ENCODE peak calls at places on chromosome 19, in five cellular contexts. T is CD8-positive, alpha-beta T cell; E is brain microvascular endothelial cell; J is GM06990; B is sigmoid colon. C is an unnamed sample.

GRCh38 chr19:6064016-6064702 is 46.1 kb downstream of the RFX2 start:
- DNase-seq in J (no peak), E (no peak), T (no peak), B (no peak), C (no peak)

GRCh38 chr19:36489920-36490415 is 607 bp upstream of the ZNF566 start:
- DNase-seq in E (peak), T (no peak), J (no peak), B (no peak), C (peak)

GRCh38 chr19:39542198-39542597 is 2.2 kb upstream of the EID2 start:
- DNase-seq in B (no peak), T (no peak), J (no peak), E (no peak), C (no peak)

GRCh38 chr19:10083911-10084310 is 2.2 kb upstream of the SHFL start:
- DNase-seq in B (no peak), J (no peak), E (no peak), T (no peak), C (no peak)

GRCh38 chr19:18500376-18500775 is 21.5 kb downstream of the ELL start:
- DNase-seq in T (no peak), B (no peak), J (no peak), E (no peak), C (no peak)

GRCh38 chr19:56109216-56109615 is 11.9 kb downstream of the ZNF787 start:
- DNase-seq in T (no peak), J (no peak), E (no peak), B (no peak), C (no peak)

GRCh38 chr19:30482956-30483355 is 110.8 kb downstream of the ZNF536 start:
- DNase-seq in T (no peak), B (no peak), J (no peak), E (no peak), C (no peak)

GRCh38 chr19:30556230-30556711 is 184.1 kb downstream of the ZNF536 start:
- DNase-seq in B (no peak), T (no peak), E (no peak), J (no peak), C (no peak)

GRCh38 chr19:56608274-56608964 is 13.3 kb downstream of the ZNF71 start:
- DNase-seq in T (no peak), E (no peak), B (no peak), J (no peak), C (no peak)

GRCh38 chr19:28731577-28731976 is 481.4 kb downstream of the UQCRFS1 start:
- DNase-seq in T (no peak), E (no peak), B (no peak), J (no peak), C (no peak)

GRCh38 chr19:862529-863304 is 3.3 kb downstream of the CFD start:
- DNase-seq in E (peak), B (no peak), J (peak), T (peak), C (peak)

GRCh38 chr19:58579473-58580142 is 6.5 kb upstream of the MZF1 start:
- DNase-seq in E (no peak), B (no peak), T (no peak), J (no peak), C (no peak)

GRCh38 chr19:33196446-33197193 is 2.5 kb downstream of the LRP3 start:
- DNase-seq in J (no peak), T (no peak), E (no peak), B (no peak), C (no peak)

GRCh38 chr19:38381138-38381537 is 6.7 kb downstream of the GGN start:
- DNase-seq in B (no peak), E (no peak), T (no peak), J (no peak), C (no peak)

GRCh38 chr19:36687214-36688056 is at the start of gene ZNF567:
- DNase-seq in T (peak), J (peak), B (peak), E (peak), C (peak)

GRCh38 chr19:4583961-4584669 is 24.6 kb upstream of the SEMA6B start:
- DNase-seq in J (peak), E (no peak), T (no peak), B (no peak), C (peak)

GRCh38 chr19:10805075-10805757 is 30.8 kb downstream of the TMED1 start:
- DNase-seq in E (no peak), B (no peak), T (no peak), J (no peak), C (no peak)

GRCh38 chr19:8109890-8110662 is 39.3 kb downstream of the FBN3 start:
- DNase-seq in T (no peak), J (no peak), E (no peak), B (no peak), C (no peak)

GRCh38 chr19:28785961-28786360 is 427.0 kb downstream of the UQCRFS1 start:
- DNase-seq in T (no peak), E (no peak), J (no peak), B (no peak), C (no peak)

GRCh38 chr19:9839415-9839814 is 4.3 kb downstream of the PIN1 start:
- DNase-seq in E (no peak), J (no peak), B (no peak), T (no peak), C (no peak)

GRCh38 chr19:39263912-39264305 is 4.3 kb upstream of the IFNL2 start:
- DNase-seq in E (no peak), T (no peak), B (no peak), J (no peak), C (no peak)

GRCh38 chr19:20039203-20039723 is at the start of gene ZNF682:
- DNase-seq in B (peak), T (peak), J (peak), E (peak), C (peak)

GRCh38 chr19:741506-742131 is 9.3 kb upstream of the MISP start:
- DNase-seq in E (no peak), T (no peak), B (peak), J (no peak), C (no peak)

GRCh38 chr19:55071913-55072312 is 3.8 kb upstream of the EPS8L1 start:
- DNase-seq in B (no peak), T (no peak), E (no peak), J (no peak), C (no peak)

GRCh38 chr19:36006955-36007354 is 1.7 kb downstream of the SYNE4 start:
- DNase-seq in E (no peak), J (no peak), B (no peak), T (no peak), C (no peak)

DNA sequence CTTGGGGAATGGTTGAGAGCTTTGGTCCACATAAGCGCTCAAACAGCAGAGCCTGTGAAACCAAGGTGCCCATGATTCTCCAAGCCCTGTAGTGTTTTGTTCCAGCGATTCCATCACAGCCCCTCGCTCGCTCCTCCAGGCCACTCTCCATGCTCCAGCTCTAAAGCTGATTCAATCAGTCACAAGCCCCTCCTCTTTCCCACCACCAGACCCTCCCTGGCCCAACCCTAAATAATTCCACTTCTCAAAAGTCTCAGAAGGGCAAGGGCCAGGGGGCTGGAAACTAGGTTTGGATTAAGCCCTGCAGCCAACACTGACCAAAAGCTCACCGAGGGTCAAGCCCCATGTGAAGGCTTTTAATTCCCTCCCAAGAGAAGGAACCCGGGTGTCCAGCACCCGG is 1.5 kb downstream of the ZNF296 start:
- DNase-seq in E (no peak), B (no peak), T (no peak), J (no peak), C (no peak)
- H3K4me3 ChIP-seq in E (no peak), B (peak), T (no peak), J (peak), C (no peak)

GRCh38 chr19:2040647-2041435 is 10.2 kb downstream of the MKNK2 start:
- DNase-seq in B (peak), J (peak), E (no peak), T (no peak), C (no peak)

GRCh38 chr19:2038284-2039081 is 12.6 kb downstream of the MKNK2 start:
- DNase-seq in J (peak), B (peak), E (no peak), T (no peak), C (no peak)

GRCh38 chr19:2039959-2040646 is 10.9 kb downstream of the MKNK2 start:
- DNase-seq in J (no peak), T (no peak), B (peak), E (no peak), C (no peak)

GRCh38 chr19:2037676-2038255 is 13.3 kb downstream of the MKNK2 start:
- DNase-seq in J (no peak), T (no peak), B (peak), E (no peak), C (no peak)

DNA sequence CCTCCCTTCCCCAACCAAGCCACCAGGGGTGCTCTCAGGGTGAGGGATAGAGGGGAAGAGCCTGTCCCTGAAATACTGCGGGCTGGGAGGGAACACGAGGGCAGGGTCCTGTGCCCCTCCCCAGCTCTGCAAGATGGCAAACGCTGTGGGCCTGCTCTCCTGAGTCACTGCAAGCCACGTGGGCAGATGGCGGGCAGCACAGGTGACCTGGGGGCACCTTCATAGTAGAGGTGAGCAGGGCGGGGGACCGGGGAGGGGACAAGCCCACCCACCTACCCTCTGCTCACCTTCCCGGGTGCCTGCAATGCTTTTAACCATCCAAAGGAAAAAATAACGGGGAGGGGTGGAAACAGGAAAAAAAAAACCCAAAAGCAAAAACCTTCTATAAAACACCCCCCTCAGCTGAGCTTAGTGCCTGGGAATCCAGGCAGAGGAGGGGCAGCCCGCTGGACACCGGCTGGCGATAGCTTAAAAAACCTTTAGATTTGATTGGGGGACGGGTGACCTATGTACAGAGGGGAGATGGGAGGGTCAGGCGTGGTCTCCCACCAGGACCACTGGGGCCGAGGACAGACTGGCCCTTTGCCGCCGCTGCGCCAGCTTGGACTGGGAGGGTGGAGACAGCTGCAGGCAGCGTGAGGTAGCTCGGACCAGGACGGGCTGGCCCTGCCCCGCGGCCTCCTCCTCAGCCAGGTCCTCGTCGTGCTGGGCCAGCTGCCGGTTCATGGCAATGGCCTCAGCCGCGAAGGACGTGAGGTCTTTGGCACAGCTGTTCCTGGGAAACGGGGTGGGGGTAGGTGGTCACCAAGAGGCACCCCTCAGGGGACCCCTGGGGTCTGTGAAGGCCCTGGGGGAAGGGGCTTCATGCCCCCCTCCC is 11.7 kb downstream of the MKNK2 start:
- DNase-seq in J (peak), E (no peak), B (peak), T (no peak), C (peak)
- TF ChIP-seq CTCF in J (no peak), E (no peak), B (no peak), T (no peak), C (no peak)

GRCh38 chr19:17406039-17406886 is 833 bp upstream of the BST2 start:
- DNase-seq in J (no peak), E (peak), T (no peak), B (no peak), C (no peak)
- H3K4me3 ChIP-seq in J (peak), E (no peak), T (peak), B (peak), C (no peak)

GRCh38 chr19:16382775-16383543 is 58.3 kb downstream of the KLF2 start:
- DNase-seq in J (peak), T (peak), B (peak), E (peak), C (peak)

GRCh38 chr19:16385296-16385695 is 60.7 kb downstream of the KLF2 start:
- DNase-seq in B (peak), J (no peak), E (no peak), T (no peak), C (no peak)

GRCh38 chr19:16384688-16385087 is 60.1 kb downstream of the KLF2 start:
- DNase-seq in B (peak), E (no peak), J (no peak), T (no peak), C (no peak)

GRCh38 chr19:16381756-16382401 is 57.3 kb downstream of the KLF2 start:
- DNase-seq in E (peak), J (no peak), T (no peak), B (peak), C (no peak)

DNA sequence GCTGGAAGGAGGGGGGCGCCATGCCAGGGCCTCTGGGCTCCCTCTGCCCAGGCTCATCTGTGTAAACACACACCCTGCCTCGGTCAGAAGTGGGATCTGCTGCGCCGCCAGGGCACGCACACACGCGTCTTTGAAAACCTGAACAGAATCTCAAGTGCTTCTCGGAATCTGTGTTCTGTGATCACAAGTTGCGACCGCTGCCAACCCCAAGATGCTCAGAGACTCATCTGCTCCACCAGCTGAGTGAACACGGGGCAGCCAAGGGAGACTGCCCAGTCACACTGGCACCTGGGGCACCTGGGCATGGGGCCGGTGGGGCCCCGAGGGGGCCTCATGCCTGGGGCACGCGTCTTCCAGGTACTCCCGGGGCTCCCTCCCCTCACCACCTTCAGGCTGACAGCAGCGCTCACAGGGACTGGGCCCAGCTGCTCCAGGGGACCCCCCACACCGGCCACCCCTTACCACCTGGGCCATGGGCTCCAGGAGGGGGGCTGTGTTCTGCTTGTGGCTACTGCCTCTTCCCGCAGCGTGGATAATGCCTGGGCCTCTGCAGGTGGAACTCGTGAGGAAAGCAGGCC is 59.0 kb downstream of the KLF2 start:
- DNase-seq in B (peak), T (no peak), E (no peak), J (no peak), C (no peak)
- TF ChIP-seq CTCF in B (no peak), T (no peak), E (no peak), J (no peak), C (no peak)

DNA sequence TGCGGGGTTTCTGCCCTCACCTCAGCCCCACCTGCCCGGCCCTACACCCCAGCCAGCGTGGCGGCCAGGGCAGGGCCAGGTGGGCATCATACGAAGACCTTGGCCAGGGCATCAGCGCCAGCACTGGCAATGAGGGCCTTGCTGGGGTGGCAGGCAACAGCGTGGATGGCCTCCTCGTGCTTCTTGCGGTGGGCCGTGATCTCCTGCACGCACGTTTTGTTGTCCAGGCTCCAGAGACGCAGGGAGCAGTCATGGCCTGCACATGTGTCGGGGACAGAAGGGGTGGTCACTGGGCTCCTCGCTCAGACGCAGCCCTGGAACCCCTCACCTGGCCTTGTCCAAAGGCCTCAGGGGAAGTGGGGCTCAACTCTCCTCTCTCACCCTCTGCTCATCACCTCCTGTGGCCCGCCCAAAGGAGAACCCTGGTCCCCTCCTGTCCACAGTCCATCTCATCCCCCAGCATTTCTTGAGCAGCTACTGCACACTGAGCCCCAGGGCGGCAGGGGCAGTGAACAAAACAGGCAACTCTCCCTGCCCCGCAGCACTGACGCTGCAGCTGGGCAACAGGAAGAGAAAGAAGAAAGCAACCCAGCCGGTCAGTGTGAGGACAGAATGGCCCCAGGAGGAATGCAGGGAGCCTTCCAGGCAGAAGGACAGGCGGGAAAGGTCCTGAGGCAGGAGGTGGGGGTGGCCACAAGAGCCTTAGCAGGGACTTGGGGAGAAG is 3.8 kb upstream of the PRKD2 start:
- DNase-seq in B (peak), J (no peak), E (no peak), T (no peak), C (no peak)
- H3K4me3 ChIP-seq in B (no peak), J (no peak), E (no peak), T (no peak), C (no peak)

GRCh38 chr19:34888091-34888490 is 38.6 kb upstream of the ZNF30 start:
- DNase-seq in E (no peak), B (no peak), J (no peak), T (no peak), C (no peak)
- TF ChIP-seq CTCF in E (no peak), B (no peak), J (no peak), T (no peak), C (peak)

GRCh38 chr19:50333737-50334617 is 4.8 kb upstream of the KCNC3 start:
- DNase-seq in T (peak), B (peak), J (peak), E (no peak), C (peak)

GRCh38 chr19:50333235-50333736 is 4.1 kb upstream of the KCNC3 start:
- DNase-seq in E (peak), T (peak), B (peak), J (peak), C (peak)

GRCh38 chr19:50332014-50332263 is 2.8 kb upstream of the KCNC3 start:
- DNase-seq in T (no peak), B (no peak), E (no peak), J (no peak), C (no peak)

GRCh38 chr19:50331187-50332013 is 2.2 kb upstream of the KCNC3 start:
- DNase-seq in J (peak), E (no peak), T (no peak), B (no peak), C (no peak)

DNA sequence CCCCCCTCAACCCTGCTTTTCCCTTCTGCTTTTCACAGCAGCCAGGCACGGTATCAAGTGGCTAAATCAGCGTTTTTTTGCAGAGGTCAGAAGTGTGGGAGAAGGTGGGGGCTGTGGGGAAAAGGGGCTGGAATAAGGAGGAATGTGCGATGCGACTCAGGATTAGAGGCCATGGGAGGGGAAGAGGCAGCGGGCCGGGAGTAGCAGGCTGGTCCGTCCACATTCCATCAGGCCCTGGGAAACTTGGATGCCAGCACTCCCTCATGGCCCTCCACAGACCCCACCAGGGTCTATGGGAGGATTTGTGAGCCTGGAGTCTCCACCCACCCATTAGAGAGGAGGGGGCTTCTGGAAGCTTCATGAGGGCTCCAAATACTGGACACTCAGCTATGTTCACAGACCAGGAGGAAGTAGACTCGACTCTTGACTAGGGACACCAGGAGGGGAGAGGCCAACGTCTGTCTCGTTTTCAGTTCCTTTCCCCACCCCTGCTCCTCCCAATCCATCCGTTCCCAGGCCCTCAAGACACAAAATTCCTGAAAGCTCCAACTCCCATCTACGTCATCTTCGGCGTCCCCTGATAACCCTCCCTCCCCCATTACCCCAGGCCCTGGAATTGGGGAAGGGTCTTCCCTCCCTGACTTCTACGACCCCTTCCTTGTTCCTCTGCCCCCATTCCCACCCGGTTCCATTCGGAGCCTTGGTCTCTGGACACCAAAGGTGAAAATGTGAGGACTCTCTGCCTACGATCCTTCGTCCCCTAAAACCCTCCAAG is 3.3 kb upstream of the KCNC3 start:
- DNase-seq in B (no peak), J (no peak), E (no peak), T (no peak), C (no peak)
- H3K4me3 ChIP-seq in B (peak), J (peak), E (no peak), T (no peak), C (no peak)

DNA sequence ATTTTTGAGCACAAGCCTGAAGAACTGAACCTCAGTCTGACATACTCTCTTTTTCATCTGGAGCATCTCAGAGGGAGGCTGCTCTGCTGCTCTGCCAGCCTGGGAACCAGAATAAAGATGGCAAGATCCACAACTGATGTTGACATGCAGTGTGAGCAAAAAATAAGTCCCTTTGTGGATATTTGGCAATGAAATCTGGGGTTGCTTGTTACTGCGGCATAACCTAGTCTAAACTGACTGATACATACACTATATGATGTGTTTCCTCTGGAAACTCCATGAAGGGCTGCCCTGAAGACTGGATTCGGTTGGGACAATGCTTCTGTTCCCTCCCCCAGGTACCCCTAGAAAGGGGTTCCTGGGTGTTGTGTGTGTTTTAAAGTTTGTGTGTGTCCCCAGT is 106.7 kb downstream of the IER2 start:
- DNase-seq in T (no peak), B (no peak), E (no peak), J (no peak), C (no peak)
- TF ChIP-seq CTCF in T (no peak), B (no peak), E (no peak), J (no peak), C (no peak)